ENCODE peak calls at places on chromosome 17, in seven cellular contexts. L is fibroblast of lung, K is mesenchymal stem cell, N is heart right ventricle, X is upper lobe of left lung, Y is aorta, Z is gastrocnemius medialis. J is an unnamed sample. For H3K4me1, the result is how much of the 10 kb centered on the place peaks cover.

GRCh38 chr17:38605852-38606645 is at the start of gene SRCIN1:
- DNase-seq in X (peak), Z (no peak), N (peak), Y (no peak), K (no peak), L (peak), J (peak)

GRCh38 chr17:38469875-38470274 is 41.6 kb downstream of the ARHGAP23 start:
- DNase-seq in L (peak), K (peak), Y (no peak), N (no peak), Z (no peak), X (no peak), J (no peak)

GRCh38 chr17:30920282-30920681 is 1.5 kb upstream of the ADAP2 start:
- DNase-seq in N (peak), Y (no peak), Z (no peak), L (peak), X (no peak), K (peak), J (no peak)

GRCh38 chr17:17141860-17142552 is 64.1 kb downstream of the PLD6 start:
- DNase-seq in X (no peak), N (no peak), L (peak), Y (no peak), Z (no peak), K (peak), J (no peak)

GRCh38 chr17:36088559-36089376 is 1.2 kb downstream of the CCL3 start:
- DNase-seq in L (no peak), X (no peak), Z (no peak), Y (no peak), K (no peak), N (no peak), J (no peak)

GRCh38 chr17:67575325-67575724 is 142.4 kb upstream of the NOL11 start:
- DNase-seq in N (no peak), Y (no peak), K (no peak), X (no peak), L (no peak), Z (no peak), J (no peak)

GRCh38 chr17:78132086-78132676 is 1.6 kb downstream of the TMC8 start:
- DNase-seq in Z (no peak), K (no peak), N (peak), X (peak), Y (peak), L (no peak), J (peak)

GRCh38 chr17:333626-334396 is 18.8 kb downstream of the RPH3AL start:
- DNase-seq in N (peak), L (peak), Z (peak), Y (peak), K (peak), X (peak), J (peak)

GRCh38 chr17:60355663-60356594 is 36.0 kb downstream of the USP32 start:
- DNase-seq in Y (no peak), N (no peak), Z (no peak), L (no peak), X (no peak), K (no peak), J (no peak)

GRCh38 chr17:81517339-81518112 is 4.9 kb upstream of the ACTG1 start:
- DNase-seq in Z (no peak), Y (no peak), X (no peak), K (peak), L (peak), N (peak), J (peak)

GRCh38 chr17:81516439-81516838 is 3.8 kb upstream of the ACTG1 start:
- DNase-seq in L (no peak), Z (no peak), N (peak), K (no peak), X (peak), Y (no peak), J (peak)

GRCh38 chr17:81515530-81516041 is 3.0 kb upstream of the ACTG1 start:
- DNase-seq in X (no peak), K (no peak), L (no peak), Y (no peak), N (no peak), Z (no peak), J (peak)

GRCh38 chr17:81518113-81518784 is 5.7 kb upstream of the ACTG1 start:
- DNase-seq in Y (no peak), K (peak), X (no peak), Z (no peak), L (no peak), N (no peak), J (no peak)

DNA sequence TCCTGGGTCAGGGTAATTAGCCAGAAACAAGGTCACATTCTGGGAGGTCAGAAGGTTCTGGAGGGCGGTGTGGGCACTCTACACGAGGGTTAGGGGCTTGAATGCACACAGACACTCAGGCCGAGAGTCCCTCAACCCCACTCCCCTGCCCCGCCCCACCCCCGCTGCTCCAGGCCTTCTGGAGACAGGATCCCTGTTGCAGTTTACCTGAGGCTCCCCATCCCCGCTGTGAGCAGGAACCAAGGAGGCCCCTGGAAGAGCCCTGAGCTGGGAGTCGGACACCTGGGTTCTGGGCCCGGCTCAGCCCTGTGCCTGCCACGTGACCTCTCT is 4.4 kb upstream of the ACTG1 start:
- DNase-seq in Y (no peak), N (peak), Z (no peak), X (no peak), K (no peak), L (no peak), J (no peak)
- H3K4me1 ChIP-seq in Y (under half), N (under half), Z (under half), X (half or more), K (half or more), L (under half), J (under half)

DNA sequence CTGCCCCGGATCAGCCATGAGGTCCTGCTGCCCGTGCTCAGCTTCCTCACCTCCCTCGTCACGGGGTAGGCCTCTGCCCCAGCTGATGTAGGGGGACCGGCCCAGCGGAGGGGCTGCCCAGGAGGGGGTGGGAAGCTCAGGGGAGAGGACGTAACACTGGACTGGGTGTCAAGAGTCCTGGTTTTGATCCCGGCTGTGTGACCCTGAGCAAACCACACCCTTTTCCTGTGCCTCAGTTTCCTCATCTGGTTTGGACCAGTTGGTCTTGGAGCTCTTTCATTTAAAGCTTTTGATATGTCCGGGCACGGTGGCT is 6.6 kb downstream of the WDR81 start:
- DNase-seq in Z (no peak), K (no peak), X (no peak), Y (no peak), L (no peak), N (no peak), J (no peak)
- H3K27ac ChIP-seq in Z (peak), K (no peak), X (peak), Y (no peak), L (peak), N (peak), J (peak)

GRCh38 chr17:2423271-2423670 is 22.4 kb upstream of the MNT start:
- DNase-seq in Y (no peak), N (no peak), L (no peak), X (no peak), Z (no peak), K (no peak), J (no peak)
- H3K4me3 ChIP-seq in Y (no peak), N (no peak), L (no peak), X (no peak), Z (no peak), K (no peak), J (no peak)

GRCh38 chr17:7483238-7484066 is 714 bp upstream of the POLR2A start:
- DNase-seq in L (peak), Z (peak), K (peak), Y (peak), N (peak), X (peak), J (peak)
- H3K4me1 ChIP-seq in L (under half), Z (half or more), K (under half), Y (under half), N (under half), X (under half), J (under half)

GRCh38 chr17:83035722-83036121 is 43.7 kb upstream of the METRNL start:
- DNase-seq in K (no peak), N (no peak), Z (no peak), X (peak), L (no peak), Y (no peak), J (no peak)

GRCh38 chr17:83034525-83034924 is 44.9 kb upstream of the METRNL start:
- DNase-seq in Y (no peak), K (no peak), X (peak), Z (no peak), L (no peak), N (no peak), J (no peak)

GRCh38 chr17:83036193-83036592 is 43.2 kb upstream of the METRNL start:
- DNase-seq in N (no peak), L (no peak), Z (no peak), Y (no peak), X (no peak), K (no peak), J (peak)

GRCh38 chr17:83036666-83037065 is 42.7 kb upstream of the METRNL start:
- DNase-seq in X (no peak), L (no peak), K (no peak), Y (no peak), Z (no peak), N (no peak), J (peak)

GRCh38 chr17:83037084-83037950 is 42.1 kb upstream of the METRNL start:
- DNase-seq in Z (no peak), K (no peak), N (no peak), L (no peak), Y (no peak), X (no peak), J (peak)
- H3K27ac ChIP-seq in Z (no peak), K (no peak), N (no peak), L (no peak), Y (no peak), X (no peak), J (no peak)

J was measured in upper lobe of right lung.